ENCODE peak calls at places on chromosomes 13 and 19, in four cellular contexts. N is AG04450, H is right lobe of liver, S is HCT116. T is an unnamed sample.

GRCh38 chr19:52171321-52172169 is at the start of gene ZNF836:
- DNase-seq in N (no peak), S (no peak), H (peak; percentile 92), T (peak; percentile 96)

GRCh38 chr13:112812306-112813034 is 122.6 kb downstream of the ATP11A start:
- DNase-seq in S (no peak), H (no peak), N (no peak), T (no peak)

GRCh38 chr19:38319421-38320258 is at the start of gene KCNK6:
- DNase-seq in S (no peak), H (peak; percentile 66), N (no peak), T (peak; percentile 90)

GRCh38 chr13:38350114-38350617 is 515 bp downstream of the UFM1 start:
- DNase-seq in H (peak; percentile 77), N (no peak), S (peak; percentile 35), T (peak; percentile 77)

GRCh38 chr19:15452111-15453047 is 2.6 kb upstream of the WIZ start:
- DNase-seq in S (peak; percentile 91), N (peak; percentile 8), H (peak; percentile 91), T (peak; percentile 86)

GRCh38 chr13:94454906-94455305 is 24.6 kb downstream of the DCT start:
- DNase-seq in N (no peak), H (no peak), S (no peak), T (no peak)

GRCh38 chr13:44879452-44880058 is 109.7 kb downstream of the NUFIP1 start:
- DNase-seq in H (no peak), N (no peak), S (peak; percentile 40), T (peak; percentile 43)

GRCh38 chr13:63628310-63628709 is 2212.7 kb upstream of the PCDH20 start:
- DNase-seq in H (no peak), N (no peak), S (no peak), T (no peak)

GRCh38 chr13:42832341-42833153 is 51.2 kb downstream of the FAM216B start:
- DNase-seq in N (no peak), H (peak; percentile 65), S (no peak), T (no peak)

GRCh38 chr13:97223711-97224461 is 1.8 kb downstream of the MBNL2 start:
- DNase-seq in N (peak; percentile 83), H (no peak), S (peak; percentile 43), T (peak; percentile 71)

GRCh38 chr13:33577037-33577436 is 240.9 kb upstream of the RFC3 start:
- DNase-seq in H (no peak), S (no peak), N (no peak), T (no peak)

GRCh38 chr13:51223284-51224270 is 1.4 kb downstream of the FAM124A start:
- DNase-seq in S (no peak), H (no peak), N (no peak), T (no peak)

GRCh38 chr13:97224544-97225324 is 2.6 kb downstream of the MBNL2 start:
- DNase-seq in H (no peak), S (no peak), N (no peak), T (peak; percentile 62)

GRCh38 chr19:16915734-16916133 is 26.9 kb downstream of the F2RL3 start:
- DNase-seq in H (no peak), N (no peak), S (no peak), T (no peak)

GRCh38 chr13:104006625-104007061 is 940.4 kb upstream of the SLC10A2 start:
- DNase-seq in H (no peak), N (no peak), S (no peak), T (no peak)

GRCh38 chr13:75908137-75908536 is 272.0 kb downstream of the LMO7 start:
- DNase-seq in H (no peak), S (no peak), N (no peak), T (peak; percentile 21)

GRCh38 chr13:53250272-53250875 is 221.8 kb downstream of the OLFM4 start:
- DNase-seq in H (no peak), N (peak; percentile 32), S (peak; percentile 56), T (peak; percentile 28)

GRCh38 chr13:41457589-41458186 is 338 bp downstream of the RGCC start:
- DNase-seq in S (no peak), H (peak; percentile 42), N (no peak), T (peak; percentile 24)

GRCh38 chr13:102587916-102588315 is 8.9 kb upstream of the TPP2 start:
- DNase-seq in H (no peak), N (no peak), S (no peak), T (no peak)

GRCh38 chr13:40189885-40190655 is 476.4 kb downstream of the FOXO1 start:
- DNase-seq in S (no peak), H (no peak), N (no peak), T (no peak)

GRCh38 chr13:37075164-37075563 is 15.7 kb upstream of the SUPT20H start:
- DNase-seq in H (no peak), S (no peak), N (no peak), T (no peak)
- TF ChIP-seq CTCF in H (no peak), S (no peak), N (no peak), T (no peak)

DNA sequence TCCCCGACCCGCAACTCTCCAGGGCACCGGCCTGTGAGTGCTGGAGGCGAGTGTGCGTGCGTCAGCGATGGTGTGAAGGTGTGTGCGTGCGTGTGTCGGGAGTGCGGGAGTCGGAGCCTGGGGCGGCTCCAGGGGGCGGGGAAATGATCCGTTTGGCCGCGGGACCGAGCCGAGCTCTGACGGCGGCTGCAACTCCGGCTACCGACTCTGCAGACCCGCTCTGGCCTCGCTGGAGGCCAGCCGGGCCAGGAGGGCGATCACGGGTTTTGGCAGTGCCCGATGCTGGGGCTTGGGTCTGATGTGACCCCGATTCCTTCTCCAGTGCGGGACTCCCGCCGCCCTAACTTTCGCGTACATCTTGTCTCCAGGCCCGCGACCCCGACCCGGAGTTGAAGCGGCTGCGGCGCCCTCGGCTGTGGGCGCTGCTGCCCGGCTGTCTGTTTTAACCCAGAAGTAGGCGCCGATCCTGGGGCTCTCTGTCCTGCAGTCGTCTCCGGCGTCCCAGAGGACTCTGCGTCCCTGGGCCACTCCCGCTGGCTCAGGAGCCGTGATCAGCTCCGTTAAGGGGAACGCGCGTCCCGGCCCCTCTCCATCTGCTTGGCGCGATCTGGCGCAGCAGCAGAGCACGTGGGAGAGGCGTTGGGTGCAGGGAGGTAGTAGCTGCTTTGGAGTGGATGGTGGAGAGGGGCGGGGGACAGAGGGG is 1.2 kb downstream of the CHST8 start:
- DNase-seq in N (no peak), H (no peak), S (no peak), T (no peak)
- H3K27me3 ChIP-seq in N (peaks cover 35% of the 10 kb centered on the region), H (no peaks in the 10 kb centered on the region), S (peaks cover 17% of the 10 kb centered on the region), T (peaks cover 42% of the 10 kb centered on the region)

DNA sequence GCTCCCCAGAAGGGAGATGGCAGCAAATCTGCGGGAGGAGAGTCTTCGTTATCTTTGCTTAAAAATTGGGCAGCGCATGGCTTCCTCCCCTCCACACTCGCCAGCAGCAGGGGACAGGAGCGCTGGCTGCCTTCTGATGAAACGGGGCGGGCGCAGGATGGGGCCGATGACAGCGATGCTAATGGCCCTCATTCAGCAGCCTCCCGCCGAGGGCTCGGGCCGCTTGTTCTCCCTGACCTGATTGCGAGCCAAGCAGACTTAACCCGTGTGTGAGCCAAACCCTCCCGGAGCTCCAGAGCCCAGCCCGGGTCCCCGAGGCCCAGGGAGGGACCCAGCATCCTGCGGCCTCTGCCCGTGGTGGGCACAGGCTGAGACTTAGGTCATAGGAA is 90.3 kb downstream of the KDM4B start:
- DNase-seq in N (no peak), H (no peak), S (no peak), T (no peak)
- H3K9me3 ChIP-seq in N (peaks cover 9% of the 10 kb centered on the region), H (no peaks in the 10 kb centered on the region), S (no peaks in the 10 kb centered on the region), T (no peaks in the 10 kb centered on the region)

GRCh38 chr13:98488736-98489135 is 88.2 kb downstream of the STK24 start:
- DNase-seq in H (no peak), N (no peak), S (no peak), T (no peak)
- TF ChIP-seq CTCF in H (no peak), N (no peak), S (no peak), T (no peak)

T was measured in colonic mucosa.